ENCODE peak calls at places on chromosomes 5 and 9, in eight cellular contexts. K, L, S, U, I, Y, H and R are unnamed samples.

GRCh38 chr5:94849821-94850736 is 231.6 kb downstream of the SLF1 start:
- DNase-seq in K (peak; percentile 7), L (no peak), Y (no peak), I (no peak), S (peak; percentile 74), U (peak; percentile 51), H (no peak), R (no peak)

GRCh38 chr5:170313344-170313743 is 15.8 kb upstream of the LCP2 start:
- DNase-seq in L (no peak), I (no peak), K (no peak), U (no peak), H (no peak), S (no peak), Y (no peak), R (no peak)

GRCh38 chr5:28862137-28862859 is 1823.9 kb upstream of the CDH9 start:
- DNase-seq in U (no peak), H (no peak), L (no peak), K (no peak), Y (no peak), I (no peak), S (no peak), R (no peak)

GRCh38 chr9:78054180-78054579 is 22.6 kb upstream of the GNAQ start:
- DNase-seq in Y (no peak), H (no peak), I (no peak), S (no peak), L (no peak), U (no peak), K (peak; percentile 11), R (no peak)

GRCh38 chr9:135973276-135974219 is 12.4 kb upstream of the UBAC1 start:
- DNase-seq in L (no peak), Y (no peak), K (no peak), H (no peak), I (no peak), U (no peak), S (no peak), R (no peak)

GRCh38 chr9:83385317-83385716 is 152.9 kb downstream of the FRMD3 start:
- DNase-seq in H (no peak), I (no peak), U (no peak), K (no peak), L (no peak), Y (no peak), S (peak; percentile 27), R (no peak)

GRCh38 chr5:41708604-41708940 is 161.7 kb downstream of the OXCT1 start:
- DNase-seq in U (no peak), I (no peak), L (no peak), Y (no peak), S (no peak), K (no peak), H (no peak), R (no peak)

GRCh38 chr5:155729684-155730059 is 597.3 kb upstream of the SGCD start:
- DNase-seq in S (peak; percentile 17), U (no peak), I (no peak), L (peak; percentile 53), Y (no peak), K (no peak), H (no peak), R (no peak)

GRCh38 chr9:14107977-14108376 is 206.0 kb downstream of the NFIB start:
- DNase-seq in U (no peak), I (no peak), K (no peak), H (no peak), S (no peak), L (no peak), Y (no peak), R (no peak)

GRCh38 chr9:92146610-92147009 is 31.4 kb upstream of the SPTLC1 start:
- DNase-seq in S (peak; percentile 45), I (no peak), U (no peak), K (no peak), H (no peak), Y (no peak), L (no peak), R (peak; percentile 43)

GRCh38 chr5:179762079-179762780 is 29.6 kb downstream of the MAML1 start:
- DNase-seq in H (no peak), Y (no peak), U (peak; percentile 1), I (no peak), S (no peak), L (no peak), K (no peak), R (no peak)

GRCh38 chr5:112921031-112921832 is 795 bp downstream of the REEP5 start:
- DNase-seq in U (peak; percentile 63), L (no peak), Y (peak; percentile 73), S (peak; percentile 88), H (peak; percentile 23), I (peak; percentile 69), K (peak; percentile 51), R (peak; percentile 72)

GRCh38 chr5:83256091-83256775 is 178.9 kb downstream of the XRCC4 start:
- DNase-seq in K (no peak), I (no peak), Y (no peak), U (no peak), H (no peak), S (peak; percentile 55), L (no peak), R (no peak)

GRCh38 chr5:109994135-109994534 is 304.4 kb downstream of the MAN2A1 start:
- DNase-seq in S (no peak), H (no peak), I (no peak), K (no peak), Y (no peak), L (no peak), U (no peak), R (no peak)

GRCh38 chr5:26323794-26324193 is 714.6 kb downstream of the CDH9 start:
- DNase-seq in U (no peak), S (no peak), Y (no peak), I (no peak), L (no peak), K (no peak), H (no peak), R (no peak)

GRCh38 chr9:86945868-86946711 is 1.2 kb downstream of the GAS1 start:
- DNase-seq in U (peak; percentile 30), H (peak; percentile 43), I (peak; percentile 85), S (peak; percentile 71), Y (peak; percentile 66), L (peak; percentile 54), K (peak; percentile 36), R (peak; percentile 45)
- H3K4me3 ChIP-seq in U (peak overlapping the region; percentile 69), H (peak overlapping the region; percentile 73), I (peak overlapping the region; percentile 80), S (peak overlapping the region; percentile 100), Y (peak overlapping the region; percentile 95), L (peak overlapping the region; percentile 87), K (no peak overlapping the region), R (peak overlapping the region; percentile 57)

GRCh38 chr9:131584858-131585257 is 39.5 kb downstream of the PRRT1B start:
- DNase-seq in I (no peak), U (no peak), Y (no peak), L (no peak), H (no peak), S (no peak), K (no peak), R (no peak)

GRCh38 chr9:131583342-131583645 is 38.0 kb downstream of the PRRT1B start:
- DNase-seq in K (no peak), S (no peak), H (no peak), Y (no peak), L (no peak), I (no peak), U (no peak), R (no peak)

GRCh38 chr9:131582466-131583341 is 37.4 kb downstream of the PRRT1B start:
- DNase-seq in L (no peak), U (no peak), S (no peak), Y (no peak), H (no peak), I (no peak), K (no peak), R (no peak)

GRCh38 chr9:131585375-131585774 is 40.1 kb downstream of the PRRT1B start:
- DNase-seq in S (no peak), U (no peak), I (no peak), H (no peak), K (peak; percentile 22), L (no peak), Y (no peak), R (no peak)

DNA sequence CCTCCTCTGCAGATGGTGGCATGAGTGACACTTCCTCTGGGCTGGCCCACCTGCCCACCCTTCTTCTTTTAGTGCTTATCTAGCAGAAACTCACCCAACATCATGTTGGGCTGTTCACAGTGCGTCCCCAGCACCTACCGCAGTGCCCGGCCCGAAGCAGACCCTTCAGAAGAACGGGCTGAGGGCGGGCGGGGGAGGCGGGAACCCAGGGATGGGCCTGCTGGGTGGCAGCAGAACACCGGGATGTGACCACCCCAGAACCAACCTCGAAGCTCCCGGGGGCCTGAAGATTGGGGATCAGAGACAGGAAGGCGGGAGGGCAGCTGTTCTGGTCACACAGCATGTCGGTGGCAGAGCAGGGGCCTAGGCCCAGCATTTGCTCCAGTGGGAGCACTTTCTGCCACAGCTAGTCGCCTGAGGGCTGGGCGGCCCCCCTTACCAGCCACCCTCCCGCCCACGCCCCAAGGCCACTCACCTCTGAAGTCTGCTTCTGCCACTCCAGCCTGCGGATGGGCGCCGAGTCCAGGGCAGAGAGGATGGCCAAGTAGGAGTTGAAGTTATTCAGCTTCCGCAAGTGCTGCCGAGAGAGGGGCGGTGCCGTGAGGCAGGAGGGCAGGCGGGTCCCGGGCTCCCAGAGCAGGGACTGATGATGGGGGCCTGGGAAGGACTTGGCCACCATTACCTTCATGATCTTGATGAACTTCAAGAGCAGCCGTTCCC is 38.7 kb downstream of the PRRT1B start:
- DNase-seq in Y (no peak), U (no peak), S (no peak), I (no peak), H (no peak), L (no peak), K (no peak), R (no peak)
- H3K36me3 ChIP-seq in Y (peaks cover 89% of the 10 kb centered on the region), U (no peaks in the 10 kb centered on the region), S (peaks cover 74% of the 10 kb centered on the region), I (peaks cover 12% of the 10 kb centered on the region), H (peaks cover 4% of the 10 kb centered on the region), L (no peaks in the 10 kb centered on the region), K (peaks cover 42% of the 10 kb centered on the region), R (no peaks in the 10 kb centered on the region)

DNA sequence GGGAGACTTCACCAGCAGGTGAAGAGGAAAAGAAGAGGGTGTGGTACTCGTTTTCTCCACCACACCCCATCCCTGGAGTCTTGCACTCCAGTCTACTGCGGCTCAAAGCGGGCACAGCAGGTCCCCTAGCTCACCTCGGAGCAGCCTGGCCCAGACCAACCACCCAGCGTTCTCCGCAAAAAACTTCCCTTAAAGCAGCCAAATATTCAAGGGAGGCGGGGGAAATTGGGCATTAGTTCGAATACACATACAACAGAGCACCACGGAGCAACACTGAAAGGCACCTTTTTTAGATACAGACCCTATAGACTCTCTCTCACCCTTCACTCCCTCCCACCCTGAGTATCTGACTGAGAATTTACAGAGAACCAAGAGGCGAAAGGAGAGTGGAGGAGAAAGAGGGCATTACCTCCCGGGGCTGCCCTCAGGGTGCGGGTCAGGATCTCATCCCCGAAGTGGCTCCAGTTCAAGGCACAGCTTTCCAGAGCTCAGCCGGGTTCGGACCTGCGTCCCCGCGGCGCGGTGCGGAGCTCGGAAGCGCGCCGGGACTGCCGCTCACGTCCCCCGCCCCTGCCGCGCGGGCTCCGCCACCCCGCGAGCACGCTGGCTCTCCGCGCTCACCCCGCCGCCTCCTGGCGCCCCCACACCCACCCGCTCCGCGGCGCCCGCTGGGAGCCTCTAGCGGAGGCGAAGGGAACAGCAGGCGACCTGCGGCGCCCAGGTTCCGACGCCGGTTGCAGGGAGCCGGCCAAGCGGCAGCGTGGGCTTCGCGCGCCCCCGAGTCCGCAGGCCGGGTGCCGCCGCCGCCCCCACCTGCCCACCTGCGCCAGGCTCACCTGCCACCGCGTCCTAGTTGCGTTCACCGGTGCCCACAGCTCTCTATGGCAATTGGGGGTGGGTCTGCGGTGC is 1638.7 kb upstream of the C9orf72 start:
- DNase-seq in K (no peak), L (no peak), I (peak; percentile 50), Y (peak; percentile 67), S (peak; percentile 44), U (no peak), H (no peak), R (peak; percentile 70)
- H3K4me3 ChIP-seq in K (no peak overlapping the region), L (peak overlapping the region; percentile 46), I (no peak overlapping the region), Y (peak overlapping the region; percentile 69), S (peak overlapping the region; percentile 76), U (peak overlapping the region; percentile 81), H (peak overlapping the region; percentile 10), R (peak overlapping the region; percentile 50)

GRCh38 chr5:116923344-116923743 is 348.7 kb upstream of the SEMA6A start:
- DNase-seq in Y (no peak), H (no peak), U (no peak), I (no peak), S (no peak), L (no peak), K (no peak), R (no peak)
- H3K36me3 ChIP-seq in Y (no peaks in the 10 kb centered on the region), H (no peaks in the 10 kb centered on the region), U (no peaks in the 10 kb centered on the region), I (no peaks in the 10 kb centered on the region), S (no peaks in the 10 kb centered on the region), L (no peaks in the 10 kb centered on the region), K (no peaks in the 10 kb centered on the region), R (no peaks in the 10 kb centered on the region)